ENCODE peak calls at places on chromosomes 2 and 18, in six cellular contexts. F, Z, Q, K, S and C are unnamed samples.
A peak's percentile ranks its signal among the peaks of the same experiment; 100 is the strongest.

GRCh38 chr2:172200495-172201085 is 97.9 kb upstream of the DLX2 start:
- DNase-seq in F (peak; percentile 67), Z (peak; percentile 59), Q (no peak), K (no peak), S (peak; percentile 56), C (no peak)

GRCh38 chr2:61662990-61663389 is 124.8 kb upstream of the XPO1 start:
- DNase-seq in F (peak; percentile 48), Z (no peak), Q (no peak), K (no peak), S (peak; percentile 28), C (no peak)

GRCh38 chr2:174145827-174146226 is 102.5 kb downstream of the OLA1 start:
- DNase-seq in F (peak; percentile 17), Z (no peak), Q (peak; percentile 66), K (no peak), S (peak; percentile 29), C (peak; percentile 7)

GRCh38 chr2:201642579-201643215 is 606 bp downstream of the TMEM237 start:
- DNase-seq in F (peak; percentile 63), Z (peak; percentile 75), Q (peak; percentile 33), K (peak; percentile 83), S (peak; percentile 88), C (peak; percentile 71)

GRCh38 chr2:46539327-46540276 is 60.2 kb downstream of the TMEM247 start:
- DNase-seq in F (peak; percentile 23), Z (no peak), Q (no peak), K (no peak), S (peak; percentile 24), C (no peak)

GRCh38 chr2:108454440-108454839 is 5.4 kb downstream of the GCC2 start:
- DNase-seq in F (no peak), Z (no peak), Q (no peak), K (no peak), S (no peak), C (no peak)

GRCh38 chr2:241843321-241844065 is 15.2 kb downstream of the PDCD1 start:
- DNase-seq in F (no peak), Z (no peak), Q (no peak), K (peak; percentile 28), S (no peak), C (no peak)

GRCh38 chr2:236369606-236370005 is 105.4 kb upstream of the ASB18 start:
- DNase-seq in F (no peak), Z (no peak), Q (no peak), K (no peak), S (no peak), C (no peak)

GRCh38 chr2:122319551-122320132 is 564.2 kb downstream of the TSN start:
- DNase-seq in F (no peak), Z (no peak), Q (no peak), K (no peak), S (no peak), C (no peak)

GRCh38 chr18:63119647-63120046 is 199.9 kb downstream of the BCL2 start:
- DNase-seq in F (peak; percentile 23), Z (peak; percentile 8), Q (peak; percentile 57), K (no peak), S (peak; percentile 23), C (no peak)

GRCh38 chr2:232492963-232493700 is 5.5 kb upstream of the ECEL1 start:
- DNase-seq in F (no peak), Z (no peak), Q (no peak), K (no peak), S (no peak), C (no peak)

GRCh38 chr2:64019083-64019974 is at the start of gene VPS54:
- DNase-seq in F (peak; percentile 27), Z (peak; percentile 46), Q (peak; percentile 18), K (peak; percentile 76), S (peak; percentile 56), C (no peak)

GRCh38 chr2:79512442-79513401 is at the start of gene CTNNA2:
- DNase-seq in F (no peak), Z (no peak), Q (no peak), K (no peak), S (peak; percentile 14), C (peak; percentile 67)

GRCh38 chr18:79798999-79799370 is 1.2 kb downstream of the KCNG2 start:
- DNase-seq in F (no peak), Z (no peak), Q (no peak), K (no peak), S (no peak), C (no peak)

GRCh38 chr2:137223722-137224121 is 458.4 kb downstream of the THSD7B start:
- DNase-seq in F (no peak), Z (no peak), Q (no peak), K (no peak), S (no peak), C (peak; percentile 64)

GRCh38 chr2:197312186-197312585 is 1.6 kb upstream of the ANKRD44 start:
- DNase-seq in F (no peak), Z (no peak), Q (no peak), K (no peak), S (no peak), C (no peak)

GRCh38 chr2:78029392-78029995 is 507.3 kb upstream of the LRRTM4 start:
- DNase-seq in F (no peak), Z (no peak), Q (no peak), K (no peak), S (peak; percentile 0), C (no peak)

GRCh38 chr2:238125127-238125885 is 13.2 kb upstream of the KLHL30 start:
- DNase-seq in F (no peak), Z (no peak), Q (no peak), K (no peak), S (no peak), C (no peak)

GRCh38 chr18:62728254-62728653 is 12.9 kb downstream of the PHLPP1 start:
- DNase-seq in F (no peak), Z (no peak), Q (no peak), K (no peak), S (no peak), C (no peak)

GRCh38 chr2:8309131-8309530 is 372.7 kb upstream of the ID2 start:
- DNase-seq in F (peak; percentile 4), Z (no peak), Q (peak; percentile 18), K (no peak), S (no peak), C (no peak)

GRCh38 chr2:226799211-226799975 is at the start of gene IRS1:
- DNase-seq in F (peak; percentile 34), Z (peak; percentile 79), Q (no peak), K (peak; percentile 82), S (peak; percentile 78), C (peak; percentile 52)

GRCh38 chr2:84946204-84947009 is 24.6 kb upstream of the KCMF1 start:
- DNase-seq in F (peak; percentile 100), Z (peak; percentile 91), Q (peak; percentile 89), K (no peak), S (peak; percentile 98), C (no peak)

GRCh38 chr2:28484835-28485234 is 11.0 kb upstream of the PLB1 start:
- DNase-seq in F (no peak), Z (no peak), Q (no peak), K (no peak), S (no peak), C (no peak)

GRCh38 chr2:74130211-74130995 is 17.3 kb downstream of the BOLA3 start:
- DNase-seq in F (peak; percentile 76), Z (no peak), Q (no peak), K (no peak), S (peak; percentile 83), C (no peak)